ENCODE peak calls at places on chromosome 11, in five cellular contexts. A, R, V, U and G are unnamed samples.

GRCh38 chr11:64619811-64620285 is 28.8 kb downstream of the SLC22A12 start:
- DNase-seq in A (no peak), R (no peak), V (no peak), U (peak; percentile 57), G (no peak)

GRCh38 chr11:58900479-58901420 is 38.5 kb upstream of the GLYATL1 start:
- DNase-seq in A (peak; percentile 75), R (peak; percentile 71), V (peak; percentile 27), U (peak; percentile 85), G (no peak)

GRCh38 chr11:103541186-103541795 is 432.1 kb downstream of the DYNC2H1 start:
- DNase-seq in A (no peak), R (no peak), V (no peak), U (no peak), G (no peak)

GRCh38 chr11:106159846-106160245 is 82.4 kb downstream of the AASDHPPT start:
- DNase-seq in A (no peak), R (no peak), V (no peak), U (no peak), G (no peak)

GRCh38 chr11:7648264-7648663 is 25.0 kb downstream of the CYB5R2 start:
- DNase-seq in A (no peak), R (no peak), V (no peak), U (no peak), G (no peak)

GRCh38 chr11:72405009-72405408 is 29.3 kb downstream of the CLPB start:
- DNase-seq in A (no peak), R (peak; percentile 50), V (no peak), U (no peak), G (no peak)

GRCh38 chr11:38160433-38160832 is 1562.4 kb upstream of the RAG2 start:
- DNase-seq in A (no peak), R (no peak), V (no peak), U (no peak), G (no peak)

GRCh38 chr11:109486129-109486528 is 64.1 kb downstream of the C11orf87 start:
- DNase-seq in A (no peak), R (no peak), V (no peak), U (no peak), G (no peak)

GRCh38 chr11:134521001-134521400 is 109.0 kb upstream of the B3GAT1 start:
- DNase-seq in A (peak; percentile 31), R (no peak), V (no peak), U (no peak), G (peak; percentile 61)

GRCh38 chr11:75811485-75811884 is 3.5 kb upstream of the UVRAG start:
- DNase-seq in A (no peak), R (no peak), V (no peak), U (no peak), G (no peak)

GRCh38 chr11:97739892-97740782 is 1280.6 kb upstream of the CNTN5 start:
- DNase-seq in A (no peak), R (no peak), V (no peak), U (no peak), G (no peak)

GRCh38 chr11:16347928-16348685 is 8.2 kb downstream of the SOX6 start:
- DNase-seq in A (no peak), R (no peak), V (no peak), U (no peak), G (no peak)

GRCh38 chr11:57982763-57983162 is 40.9 kb upstream of the OR9Q1 start:
- DNase-seq in A (no peak), R (no peak), V (no peak), U (no peak), G (no peak)

GRCh38 chr11:33633251-33634003 is 67.2 kb downstream of the C11orf91 start:
- DNase-seq in A (no peak), R (no peak), V (no peak), U (no peak), G (no peak)

GRCh38 chr11:27977031-27977430 is 130.9 kb downstream of the KIF18A start:
- DNase-seq in A (no peak), R (no peak), V (no peak), U (no peak), G (no peak)

GRCh38 chr11:123251656-123252344 is 56.8 kb upstream of the CLMP start:
- DNase-seq in A (no peak), R (peak; percentile 72), V (no peak), U (no peak), G (no peak)

GRCh38 chr11:64564947-64565889 is 25.8 kb upstream of the SLC22A12 start:
- DNase-seq in A (peak; percentile 34), R (no peak), V (no peak), U (peak; percentile 23), G (peak; percentile 86)

GRCh38 chr11:47332791-47333525 is 19.5 kb downstream of the MYBPC3 start:
- DNase-seq in A (no peak), R (no peak), V (no peak), U (no peak), G (no peak)

GRCh38 chr11:74927496-74927895 is 21.4 kb downstream of the XRRA1 start:
- DNase-seq in A (no peak), R (no peak), V (no peak), U (no peak), G (no peak)

GRCh38 chr11:117874910-117875396 is 1.5 kb downstream of the FXYD6 start:
- DNase-seq in A (no peak), R (no peak), V (no peak), U (no peak), G (no peak)

GRCh38 chr11:88618716-88619462 is 281.4 kb upstream of the CTSC start:
- DNase-seq in A (no peak), R (no peak), V (no peak), U (no peak), G (no peak)

GRCh38 chr11:798093-798713 is at the start of gene SLC25A22:
- DNase-seq in A (peak; percentile 89), R (no peak), V (no peak), U (peak; percentile 91), G (no peak)

GRCh38 chr11:44505591-44506054 is 59.8 kb upstream of the CD82 start:
- DNase-seq in A (no peak), R (no peak), V (no peak), U (no peak), G (no peak)

GRCh38 chr11:126817096-126817495 is 183.5 kb downstream of the KIRREL3 start:
- DNase-seq in A (no peak), R (no peak), V (no peak), U (no peak), G (no peak)

GRCh38 chr11:78647986-78648875 is 73.6 kb upstream of the NARS2 start:
- DNase-seq in A (no peak), R (peak; percentile 34), V (no peak), U (no peak), G (no peak)

GRCh38 chr11:6612008-6612815 is at the start of gene TAF10:
- DNase-seq in A (peak; percentile 99), R (peak; percentile 97), V (peak; percentile 91), U (peak; percentile 97), G (peak; percentile 99)

GRCh38 chr11:4203603-4204360 is 109.2 kb downstream of the RRM1 start:
- DNase-seq in A (no peak), R (no peak), V (no peak), U (peak; percentile 30), G (no peak)
- TF ChIP-seq CTCF in A (no peak), R (no peak), V (no peak), U (no peak), G (no peak)

GRCh38 chr11:114027941-114028340 is 31.6 kb upstream of the ZBTB16 start:
- DNase-seq in A (no peak), R (no peak), V (no peak), U (no peak), G (no peak)
- TF ChIP-seq CTCF in A (no peak), R (no peak), V (no peak), U (peak; percentile 18), G (peak; percentile 67)

GRCh38 chr11:114026355-114026754 is 33.2 kb upstream of the ZBTB16 start:
- DNase-seq in A (no peak), R (no peak), V (no peak), U (peak; percentile 51), G (no peak)
- TF ChIP-seq CTCF in A (peak; percentile 18), R (no peak), V (no peak), U (peak; percentile 42), G (peak; percentile 63)

DNA sequence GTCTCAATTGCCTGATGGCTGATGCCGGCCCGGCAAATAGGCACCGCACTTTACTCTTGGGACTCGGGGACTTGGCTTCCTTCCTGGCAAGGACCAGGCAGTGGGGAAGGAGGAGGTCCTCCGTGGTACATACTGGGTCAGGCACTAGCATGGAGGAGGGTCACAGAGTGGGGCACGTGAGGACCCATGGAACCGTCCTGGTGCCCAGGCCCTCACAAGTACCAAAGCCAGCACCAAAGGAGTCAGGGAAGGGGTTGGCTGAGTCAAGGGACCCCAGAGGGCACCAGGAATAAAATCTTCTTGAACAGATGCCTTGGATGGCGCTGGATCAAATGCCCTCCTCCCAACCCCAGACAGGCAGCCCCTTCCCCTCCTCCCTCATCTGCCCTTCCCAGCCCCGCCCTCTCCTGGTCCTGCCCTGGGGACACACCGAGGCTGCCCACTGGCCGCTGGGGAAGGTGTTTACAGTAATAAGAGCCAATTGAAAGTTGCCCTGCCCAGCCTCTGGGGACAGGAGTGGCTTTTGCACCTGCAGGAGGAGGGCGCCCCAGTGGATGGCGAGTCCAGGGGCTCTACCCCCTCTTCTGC is 5.6 kb upstream of the CARNS1 start:
- DNase-seq in A (no peak), R (no peak), V (no peak), U (peak; percentile 49), G (no peak)
- TF ChIP-seq CTCF in A (no peak), R (no peak), V (no peak), U (no peak), G (no peak)